ENCODE peak calls at places on chromosomes 3 and 15, in six cellular contexts. I is AG04450; J is CD4-positive, CD25-positive, alpha-beta regulatory T cell; D is H9; O is cardiac muscle cell; K is neural progenitor cell. X is an unnamed sample.

GRCh38 chr3:163951397-163951987 is 1126.8 kb downstream of the SI start:
- DNase-seq in O (peak; percentile 15), J (no peak), I (no peak), K (no peak), D (no peak), X (no peak)

GRCh38 chr15:53196235-53196634 is 406.1 kb upstream of the ONECUT1 start:
- DNase-seq in K (peak; percentile 74), O (no peak), D (no peak), I (no peak), J (no peak), X (no peak)

GRCh38 chr15:76576526-76577279 is 240.1 kb downstream of the ISL2 start:
- DNase-seq in D (no peak), I (peak; percentile 29), J (no peak), O (peak; percentile 39), K (no peak), X (no peak)

GRCh38 chr15:33581032-33581431 is 270.3 kb downstream of the RYR3 start:
- DNase-seq in O (peak; percentile 7), D (no peak), I (no peak), J (no peak), K (no peak), X (no peak)

GRCh38 chr3:141454906-141455602 is 31.8 kb upstream of the RASA2 start:
- DNase-seq in I (no peak), K (peak; percentile 74), O (peak; percentile 76), D (peak; percentile 48), J (peak; percentile 9), X (no peak)

GRCh38 chr3:170196833-170197232 is 15.3 kb upstream of the PHC3 start:
- DNase-seq in I (no peak), K (no peak), D (no peak), J (no peak), O (no peak), X (no peak)

GRCh38 chr3:120646771-120647449 is 35.1 kb downstream of the HGD start:
- DNase-seq in D (no peak), O (no peak), I (no peak), K (no peak), J (no peak), X (no peak)

GRCh38 chr3:17510265-17510664 is 232.2 kb downstream of the TBC1D5 start:
- DNase-seq in I (no peak), D (no peak), O (no peak), K (no peak), J (no peak), X (no peak)

GRCh38 chr3:43638594-43639447 is 17.0 kb upstream of the ANO10 start:
- DNase-seq in D (peak; percentile 44), I (no peak), O (peak; percentile 1), J (no peak), K (peak; percentile 6), X (no peak)

GRCh38 chr3:3316523-3316922 is 137.0 kb upstream of the CRBN start:
- DNase-seq in K (no peak), D (no peak), I (no peak), J (no peak), O (no peak), X (no peak)

GRCh38 chr3:119228290-119229145 is 12.2 kb downstream of the B4GALT4 start:
- DNase-seq in I (no peak), D (no peak), O (no peak), J (no peak), K (no peak), X (no peak)

GRCh38 chr3:79871656-79872055 is 103.9 kb upstream of the ROBO1 start:
- DNase-seq in D (no peak), J (no peak), K (no peak), O (no peak), I (no peak), X (no peak)

GRCh38 chr3:146404451-146404850 is 64.9 kb downstream of the PLSCR2 start:
- DNase-seq in I (peak; percentile 4), J (no peak), K (no peak), D (no peak), O (no peak), X (no peak)

GRCh38 chr15:61038387-61038786 is 190.7 kb downstream of the RORA start:
- DNase-seq in D (no peak), K (no peak), J (no peak), O (no peak), I (no peak), X (peak; percentile 25)

GRCh38 chr3:134652409-134652831 is 1.6 kb upstream of the KY start:
- DNase-seq in D (no peak), J (no peak), O (no peak), I (no peak), K (no peak), X (no peak)

GRCh38 chr15:59304807-59305206 is 67.9 kb downstream of the MYO1E start:
- DNase-seq in D (no peak), J (no peak), I (no peak), K (no peak), O (no peak), X (no peak)

GRCh38 chr15:52464478-52464877 is 64.2 kb downstream of the MYO5A start:
- DNase-seq in K (no peak), I (no peak), J (no peak), O (no peak), D (no peak), X (no peak)

GRCh38 chr3:195061756-195062655 is 209.0 kb downstream of the XXYLT1 start:
- DNase-seq in J (no peak), I (no peak), K (no peak), D (no peak), O (no peak), X (no peak)

GRCh38 chr3:37224879-37225278 is 50.5 kb upstream of the LRRFIP2 start:
- DNase-seq in O (no peak), K (no peak), I (no peak), D (no peak), J (no peak), X (no peak)

GRCh38 chr15:99911824-99912223 is 178.6 kb upstream of the LYSMD4 start:
- DNase-seq in J (no peak), I (no peak), K (no peak), O (peak; percentile 12), D (no peak), X (no peak)

GRCh38 chr15:86336051-86336788 is 256.5 kb downstream of the AGBL1 start:
- DNase-seq in D (no peak), I (no peak), O (no peak), K (no peak), J (no peak), X (no peak)

GRCh38 chr3:16917256-16917935 is 32.6 kb downstream of the PLCL2 start:
- DNase-seq in J (no peak), O (no peak), I (no peak), D (no peak), K (no peak), X (no peak)

GRCh38 chr15:29115093-29115991 is 154.3 kb downstream of the NSMCE3 start:
- DNase-seq in K (peak; percentile 76), I (no peak), O (peak; percentile 49), J (no peak), D (peak; percentile 71), X (no peak)

GRCh38 chr3:130841357-130841756 is 52.5 kb upstream of the ATP2C1 start:
- DNase-seq in I (no peak), O (no peak), K (no peak), J (no peak), D (no peak), X (no peak)

GRCh38 chr3:123296836-123297626 is 95.3 kb downstream of the SEC22A start:
- DNase-seq in D (no peak), J (no peak), K (no peak), I (no peak), O (no peak), X (no peak)

GRCh38 chr3:52891164-52891563 is 6.2 kb downstream of the STIMATE start:
- DNase-seq in K (no peak), J (no peak), O (no peak), D (no peak), I (no peak), X (no peak)
- H3K27ac ChIP-seq in K (no peak overlapping the region), J (peak overlapping the region; percentile 87), O (no peak overlapping the region), D (no peak overlapping the region), I (peak overlapping the region; percentile 61), X (peak overlapping the region; percentile 77)

GRCh38 chr15:91967935-91968605 is 114.6 kb downstream of the SLCO3A1 start:
- DNase-seq in J (no peak), D (no peak), I (no peak), O (no peak), K (no peak), X (no peak)

GRCh38 chr15:91966181-91966552 is 112.7 kb downstream of the SLCO3A1 start:
- DNase-seq in J (no peak), O (no peak), K (no peak), I (no peak), D (no peak), X (no peak)

GRCh38 chr15:91970142-91970541 is 116.6 kb downstream of the SLCO3A1 start:
- DNase-seq in O (no peak), I (peak; percentile 39), K (no peak), D (no peak), J (no peak), X (peak; percentile 41)

GRCh38 chr15:91965501-91966180 is 112.1 kb downstream of the SLCO3A1 start:
- DNase-seq in J (no peak), D (no peak), O (no peak), K (no peak), I (no peak), X (peak; percentile 62)

GRCh38 chr15:91968610-91969009 is 115.1 kb downstream of the SLCO3A1 start:
- DNase-seq in I (no peak), K (no peak), D (peak; percentile 45), O (no peak), J (no peak), X (no peak)
- H3K27ac ChIP-seq in I (no peak overlapping the region), K (no peak overlapping the region), D (no peak overlapping the region), O (no peak overlapping the region), J (no peak overlapping the region), X (no peak overlapping the region)

DNA sequence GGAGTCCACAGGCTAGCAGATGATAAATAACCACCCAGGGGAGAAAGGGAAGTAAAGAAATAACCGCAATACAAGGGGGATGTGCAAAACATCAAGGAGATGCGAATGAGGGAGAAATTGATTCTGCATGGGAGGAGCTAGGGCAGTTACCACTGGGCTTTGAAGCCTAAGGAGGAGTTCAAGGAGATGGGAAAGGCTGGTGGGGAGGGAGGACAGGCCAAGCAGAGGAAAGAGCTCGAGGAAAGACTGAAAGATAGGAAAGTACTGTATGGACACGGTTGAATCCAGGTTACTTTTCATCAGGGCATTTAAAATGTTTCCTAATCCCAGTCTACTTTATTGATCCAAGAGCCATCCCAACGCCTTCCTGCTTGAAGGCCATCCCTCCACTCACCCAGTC is 2.6 kb downstream of the THSD4 start:
- DNase-seq in I (no peak), K (no peak), J (no peak), D (no peak), O (no peak), X (no peak)
- H3K27ac ChIP-seq in I (no peak overlapping the region), K (no peak overlapping the region), J (no peak overlapping the region), D (no peak overlapping the region), O (no peak overlapping the region), X (no peak overlapping the region)

GRCh38 chr3:101690972-101691371 is 4.5 kb upstream of the RPL24 start:
- DNase-seq in D (no peak), I (no peak), K (no peak), O (no peak), J (no peak), X (no peak)

GRCh38 chr3:101687142-101687931 is 819 bp upstream of the RPL24 start:
- DNase-seq in J (no peak), I (no peak), O (no peak), K (peak; percentile 7), D (no peak), X (no peak)

GRCh38 chr3:101685050-101685400 is 1.5 kb downstream of the RPL24 start:
- DNase-seq in O (no peak), K (no peak), J (no peak), D (no peak), I (no peak), X (no peak)

GRCh38 chr3:101685870-101686307 is 629 bp downstream of the RPL24 start:
- DNase-seq in K (no peak), J (no peak), O (no peak), I (no peak), D (no peak), X (no peak)

GRCh38 chr3:101689291-101689690 is 2.8 kb upstream of the RPL24 start:
- DNase-seq in D (no peak), K (no peak), O (no peak), I (no peak), J (no peak), X (no peak)
- H3K27ac ChIP-seq in D (no peak overlapping the region), K (no peak overlapping the region), O (no peak overlapping the region), I (no peak overlapping the region), J (no peak overlapping the region), X (no peak overlapping the region)

X was measured in breast epithelium.